ENCODE peak calls at places on chromosomes 12 and 14, in seven cellular contexts. Q is fibroblast of lung, W is iPS DF 6.9, C is suprapubic skin, G is body of pancreas, N is cardiac muscle cell, S is GM12878. H is an unnamed sample.

GRCh38 chr12:7117670-7118069 is 8.7 kb upstream of the C1RL start:
- DNase-seq in S (no peak), G (no peak), N (no peak), W (no peak), Q (no peak), C (peak; percentile 13), H (no peak)

GRCh38 chr14:100850841-100851585 is 25.1 kb downstream of the MEG3 start:
- DNase-seq in W (peak; percentile 35), N (peak; percentile 38), S (no peak), G (peak; percentile 81), C (no peak), Q (no peak), H (peak; percentile 71)

GRCh38 chr12:58346032-58346632 is 404.8 kb downstream of the ATP23 start:
- DNase-seq in C (no peak), S (no peak), Q (peak; percentile 49), W (no peak), N (peak; percentile 66), G (no peak), H (no peak)

GRCh38 chr12:86173044-86173443 is 83.1 kb downstream of the MGAT4C start:
- DNase-seq in N (no peak), W (no peak), Q (no peak), G (no peak), S (no peak), C (no peak), H (no peak)

GRCh38 chr12:12091977-12092663 is 21.4 kb downstream of the BCL2L14 start:
- DNase-seq in N (no peak), C (no peak), W (no peak), Q (peak; percentile 25), G (no peak), S (no peak), H (no peak)

GRCh38 chr12:63967358-63967757 is 122.9 kb downstream of the SRGAP1 start:
- DNase-seq in N (peak; percentile 65), S (no peak), W (no peak), G (no peak), C (no peak), Q (peak; percentile 79), H (no peak)

GRCh38 chr14:81464253-81465001 is 64.3 kb upstream of the STON2 start:
- DNase-seq in W (peak; percentile 35), N (peak; percentile 66), C (no peak), Q (peak; percentile 39), S (peak; percentile 64), G (peak; percentile 61), H (no peak)

GRCh38 chr12:121754836-121755235 is 38.7 kb downstream of the RHOF start:
- DNase-seq in N (no peak), W (no peak), Q (no peak), G (no peak), C (no peak), S (no peak), H (no peak)

GRCh38 chr12:112029326-112029725 is 16.1 kb downstream of the ERP29 start:
- DNase-seq in W (no peak), N (no peak), S (no peak), C (no peak), G (no peak), Q (no peak), H (no peak)

GRCh38 chr14:60757617-60758016 is 23.1 kb downstream of the MNAT1 start:
- DNase-seq in S (no peak), N (peak; percentile 42), Q (peak; percentile 47), W (no peak), G (no peak), C (no peak), H (no peak)

GRCh38 chr14:58133739-58134138 is 18.3 kb downstream of the ARMH4 start:
- DNase-seq in N (peak; percentile 45), S (no peak), Q (peak; percentile 89), C (no peak), W (no peak), G (no peak), H (no peak)

GRCh38 chr12:91921555-91921954 is 224.1 kb downstream of the BTG1 start:
- DNase-seq in W (no peak), Q (no peak), C (no peak), S (no peak), N (no peak), G (no peak), H (no peak)

GRCh38 chr12:46659032-46659703 is 166.6 kb downstream of the SLC38A4 start:
- DNase-seq in Q (peak; percentile 11), S (no peak), G (no peak), C (no peak), W (no peak), N (peak; percentile 45), H (no peak)

GRCh38 chr12:46660719-46661118 is 165.1 kb downstream of the SLC38A4 start:
- DNase-seq in W (no peak), G (no peak), S (no peak), Q (no peak), C (no peak), N (peak; percentile 68), H (no peak)

GRCh38 chr12:46659844-46660243 is 166.0 kb downstream of the SLC38A4 start:
- DNase-seq in W (no peak), Q (no peak), C (no peak), N (peak; percentile 19), S (no peak), G (no peak), H (no peak)

GRCh38 chr12:46661161-46661845 is 164.5 kb downstream of the SLC38A4 start:
- DNase-seq in S (peak; percentile 48), Q (peak; percentile 91), N (peak; percentile 94), W (no peak), C (no peak), G (peak; percentile 64), H (no peak)

DNA sequence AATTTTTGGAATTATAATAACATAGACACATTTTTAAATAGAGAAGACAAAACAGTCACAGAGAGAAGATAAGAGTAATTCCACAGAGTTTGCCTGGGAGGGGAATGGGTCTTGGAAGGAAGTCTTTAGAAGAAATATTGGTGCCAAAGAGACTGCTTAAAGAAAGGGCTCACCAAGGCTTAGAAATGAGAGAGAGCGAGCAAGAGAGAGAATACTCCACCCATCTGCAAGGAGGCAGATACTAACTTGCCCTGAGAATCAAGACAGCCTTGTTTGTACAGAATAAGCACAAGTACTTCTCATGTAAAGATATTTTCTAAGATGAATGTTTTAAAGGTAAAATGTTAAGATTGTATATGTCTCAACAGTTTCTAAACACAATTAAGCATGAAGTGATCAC is 165.5 kb downstream of the SLC38A4 start:
- DNase-seq in Q (peak; percentile 10), N (peak; percentile 50), S (no peak), G (no peak), W (no peak), C (no peak), H (no peak)
- H3K4me1 ChIP-seq in Q (peaks cover 37% of the 10 kb centered on the region), N (peaks cover 38% of the 10 kb centered on the region), S (peaks cover 7% of the 10 kb centered on the region), G (peaks cover 9% of the 10 kb centered on the region), W (no peaks in the 10 kb centered on the region), C (peaks cover 72% of the 10 kb centered on the region), H (peaks cover 8% of the 10 kb centered on the region)

GRCh38 chr12:123135688-123136087 is 15.2 kb downstream of the PITPNM2 start:
- DNase-seq in G (no peak), W (no peak), C (no peak), N (no peak), Q (no peak), S (no peak), H (no peak)
- H3K4me1 ChIP-seq in G (peaks cover 29% of the 10 kb centered on the region), W (no peaks in the 10 kb centered on the region), C (peaks cover 32% of the 10 kb centered on the region), N (peaks cover 7% of the 10 kb centered on the region), Q (peaks cover 16% of the 10 kb centered on the region), S (no peaks in the 10 kb centered on the region), H (peaks cover 19% of the 10 kb centered on the region)

GRCh38 chr12:14729586-14729985 is 33.2 kb upstream of the GUCY2C start:
- DNase-seq in Q (no peak), N (no peak), C (no peak), S (no peak), W (no peak), G (no peak), H (no peak)

DNA sequence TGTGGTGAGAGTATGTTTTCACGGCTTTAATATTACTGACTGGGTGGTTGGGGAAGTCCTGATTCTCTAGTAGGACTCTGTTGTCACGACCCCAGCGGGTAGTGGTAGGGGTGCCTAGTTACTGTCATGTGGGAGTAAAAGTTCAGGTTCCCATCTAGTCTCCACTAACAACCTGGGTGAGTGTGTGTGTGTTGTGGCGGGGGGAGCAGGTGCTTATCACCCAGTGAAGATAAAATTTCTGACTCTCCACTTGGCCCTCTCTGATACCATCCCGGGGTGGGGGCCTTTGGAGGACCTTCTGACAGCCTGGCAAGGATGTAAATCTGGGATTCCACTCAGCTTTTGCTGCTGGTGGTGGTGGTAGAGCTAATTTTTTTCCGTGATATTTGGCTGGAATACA is 35.4 kb upstream of the GUCY2C start:
- DNase-seq in Q (no peak), C (no peak), G (no peak), W (no peak), S (no peak), N (no peak), H (no peak)
- H3K4me1 ChIP-seq in Q (no peaks in the 10 kb centered on the region), C (no peaks in the 10 kb centered on the region), G (peaks cover 11% of the 10 kb centered on the region), W (no peaks in the 10 kb centered on the region), S (no peaks in the 10 kb centered on the region), N (no peaks in the 10 kb centered on the region), H (no peaks in the 10 kb centered on the region)

DNA sequence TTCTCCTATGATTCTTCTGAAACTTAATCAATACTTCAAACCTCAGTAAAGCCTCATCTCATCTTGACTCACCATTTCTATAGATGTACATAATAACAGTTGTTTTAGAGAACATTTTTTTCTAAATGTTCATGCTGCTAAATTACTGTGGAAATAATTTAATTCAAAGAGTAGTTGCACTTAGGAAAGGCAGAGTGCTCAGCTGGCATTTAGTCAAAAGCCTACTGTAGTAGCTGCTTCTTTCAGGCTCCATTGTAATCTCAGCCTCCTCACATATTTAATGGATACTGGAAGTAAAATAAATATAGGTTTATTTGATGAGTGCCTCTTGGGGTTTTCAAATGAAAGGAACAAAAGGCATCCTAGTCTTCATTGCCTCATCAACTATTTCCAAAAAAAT is 325.0 kb downstream of the CCER1 start:
- DNase-seq in N (peak; percentile 2), W (no peak), S (no peak), C (no peak), Q (no peak), G (no peak), H (no peak)
- H3K4me1 ChIP-seq in N (no peaks in the 10 kb centered on the region), W (no peaks in the 10 kb centered on the region), S (no peaks in the 10 kb centered on the region), C (no peaks in the 10 kb centered on the region), Q (no peaks in the 10 kb centered on the region), G (no peaks in the 10 kb centered on the region), H (no peaks in the 10 kb centered on the region)

GRCh38 chr14:88029500-88029899 is 24.6 kb downstream of the GPR65 start:
- DNase-seq in S (no peak), N (no peak), W (no peak), Q (peak; percentile 71), G (no peak), C (no peak), H (no peak)

GRCh38 chr14:88036422-88036821 is 31.5 kb downstream of the GPR65 start:
- DNase-seq in Q (no peak), W (no peak), G (no peak), C (no peak), N (no peak), S (no peak), H (no peak)

GRCh38 chr14:88030892-88031291 is 26.0 kb downstream of the GPR65 start:
- DNase-seq in S (no peak), C (no peak), W (no peak), N (no peak), G (no peak), Q (no peak), H (no peak)

GRCh38 chr14:88030079-88030478 is 25.1 kb downstream of the GPR65 start:
- DNase-seq in S (no peak), G (no peak), N (no peak), C (no peak), Q (no peak), W (no peak), H (no peak)

GRCh38 chr14:88032373-88032772 is 27.4 kb downstream of the GPR65 start:
- DNase-seq in Q (no peak), C (no peak), N (no peak), G (no peak), W (no peak), S (no peak), H (no peak)
- H3K4me1 ChIP-seq in Q (no peaks in the 10 kb centered on the region), C (no peaks in the 10 kb centered on the region), N (no peaks in the 10 kb centered on the region), G (no peaks in the 10 kb centered on the region), W (peaks cover 4% of the 10 kb centered on the region), S (no peaks in the 10 kb centered on the region), H (no peaks in the 10 kb centered on the region)